ENCODE peak calls at places on chromosomes 3 and 15, in six cellular contexts. K is COLO829; V is neuronal stem cell; W is activated naive CD4-positive, alpha-beta T cell treated with anti-CD3 and anti-CD28 coated beads, Interleukin-2, amount 50 U/mL, for 16 hours; U is heart left ventricle; I is T follicular helper cell. F is an unnamed sample.

GRCh38 chr3:195416795-195417194 is 26.0 kb downstream of the ACAP2 start:
- DNase-seq in K (no peak), U (no peak), I (no peak), W (no peak), V (no peak), F (no peak)

GRCh38 chr3:176971613-176972174 is 225.6 kb downstream of the TBL1XR1 start:
- DNase-seq in U (no peak), K (no peak), V (no peak), W (no peak), I (no peak), F (no peak)

GRCh38 chr3:172601066-172601832 is 78.0 kb upstream of the TNFSF10 start:
- DNase-seq in I (no peak), K (no peak), W (no peak), U (no peak), V (no peak), F (no peak)

GRCh38 chr3:143600762-143601161 is 247.5 kb downstream of the SLC9A9 start:
- DNase-seq in U (no peak), V (no peak), K (no peak), W (no peak), I (no peak), F (no peak)

GRCh38 chr3:22900296-22900695 is 302.8 kb upstream of the UBE2E2 start:
- DNase-seq in V (no peak), U (no peak), I (no peak), W (no peak), K (no peak), F (no peak)

GRCh38 chr3:65411367-65411766 is 627.4 kb downstream of the MAGI1 start:
- DNase-seq in K (no peak), U (no peak), I (no peak), W (no peak), V (no peak), F (no peak)

GRCh38 chr15:64894395-64895056 is 17.2 kb upstream of the ANKDD1A start:
- DNase-seq in K (no peak), I (peak; percentile 82), V (no peak), W (peak; percentile 68), U (peak; percentile 76), F (peak; percentile 66)

GRCh38 chr15:72770673-72771328 is 12.8 kb downstream of the ADPGK start:
- DNase-seq in W (no peak), K (no peak), I (no peak), V (no peak), U (no peak), F (no peak)

GRCh38 chr3:172776049-172776717 is 25.7 kb downstream of the ECT2 start:
- DNase-seq in U (no peak), V (no peak), W (no peak), K (no peak), I (no peak), F (no peak)

GRCh38 chr15:82803793-82804574 is 1.9 kb downstream of the FSD2 start:
- DNase-seq in V (no peak), I (no peak), U (no peak), K (no peak), W (no peak), F (no peak)

GRCh38 chr15:77508541-77509505 is 88.1 kb downstream of the HMG20A start:
- DNase-seq in K (no peak), W (no peak), U (no peak), I (no peak), V (no peak), F (no peak)

GRCh38 chr3:14277557-14277956 is 98.9 kb downstream of the LSM3 start:
- DNase-seq in U (no peak), W (no peak), K (no peak), I (no peak), V (no peak), F (no peak)

GRCh38 chr3:72756900-72757299 is 91.3 kb downstream of the SHQ1 start:
- DNase-seq in V (no peak), U (no peak), W (no peak), I (peak; percentile 15), K (no peak), F (no peak)

GRCh38 chr15:44726136-44726535 is 10.2 kb upstream of the TRIM69 start:
- DNase-seq in V (no peak), I (no peak), W (peak; percentile 37), K (no peak), U (no peak), F (no peak)

GRCh38 chr3:11803977-11804903 is 42.4 kb downstream of the TAMM41 start:
- DNase-seq in W (peak; percentile 23), K (peak; percentile 51), V (peak; percentile 21), U (no peak), I (peak; percentile 9), F (peak; percentile 44)

GRCh38 chr3:88434001-88434400 is 284.2 kb downstream of the C3orf38 start:
- DNase-seq in W (no peak), K (no peak), I (no peak), V (no peak), U (no peak), F (no peak)

GRCh38 chr3:129611812-129612349 is 5.4 kb upstream of the PLXND1 start:
- DNase-seq in U (peak; percentile 70), W (no peak), I (no peak), K (peak; percentile 83), V (no peak), F (no peak)

GRCh38 chr3:100335137-100335833 is 728 bp downstream of the NIT2 start:
- DNase-seq in W (peak; percentile 17), K (peak; percentile 36), U (no peak), I (no peak), V (no peak), F (no peak)

GRCh38 chr15:26066896-26067295 is 203.8 kb upstream of the ATP10A start:
- DNase-seq in K (no peak), I (no peak), V (no peak), U (no peak), W (no peak), F (no peak)

GRCh38 chr3:1696654-1697275 is 401.9 kb upstream of the CNTN4 start:
- DNase-seq in I (no peak), K (no peak), W (no peak), V (no peak), U (no peak), F (no peak)

GRCh38 chr3:105791919-105792786 is 76.7 kb downstream of the CBLB start:
- DNase-seq in U (peak; percentile 78), I (no peak), W (no peak), K (peak; percentile 76), V (no peak), F (no peak)

GRCh38 chr3:15011174-15011573 is 53.9 kb downstream of the MRPS25 start:
- DNase-seq in V (no peak), W (no peak), I (no peak), U (no peak), K (no peak), F (no peak)

GRCh38 chr3:183239046-183239445 is 14.0 kb upstream of the B3GNT5 start:
- DNase-seq in W (no peak), I (no peak), V (no peak), U (no peak), K (no peak), F (no peak)

GRCh38 chr3:46881819-46882376 is 4.4 kb downstream of the PTH1R start:
- DNase-seq in W (peak; percentile 36), U (no peak), V (no peak), I (no peak), K (no peak), F (no peak)

GRCh38 chr3:171840484-171840830 is 2.7 kb upstream of the TMEM212 start:
- DNase-seq in U (no peak), K (no peak), V (no peak), W (no peak), I (no peak), F (no peak)

GRCh38 chr15:90126457-90127435 is 24.5 kb upstream of the IDH2 start:
- DNase-seq in V (no peak), I (no peak), U (peak; percentile 69), W (no peak), K (no peak), F (no peak)

GRCh38 chr3:50226888-50227389 is 9.1 kb upstream of the GNAI2 start:
- DNase-seq in W (peak; percentile 48), I (no peak), K (no peak), V (no peak), U (no peak), F (peak; percentile 52)

GRCh38 chr15:39919740-39920509 is at the start of gene GPR176:
- DNase-seq in U (peak; percentile 74), W (peak; percentile 35), V (peak; percentile 49), K (no peak), I (no peak), F (no peak)

GRCh38 chr15:85764649-85765277 is 30.0 kb downstream of the KLHL25 start:
- DNase-seq in V (no peak), U (no peak), W (no peak), K (no peak), I (no peak), F (no peak)